ENCODE peak calls at places on chromosomes 5 and 9, in ten cellular contexts. M, W, Y, E, A, D, J, O, N and X are unnamed samples.
A peak's percentile ranks its signal among the peaks of the same experiment; 100 is the strongest.

GRCh38 chr9:20598367-20598766 is 23.9 kb downstream of the MLLT3 start:
- DNase-seq in J (no peak), W (no peak), M (no peak), Y (no peak), A (no peak), E (no peak), O (no peak), N (no peak), D (no peak), X (no peak)

GRCh38 chr5:1177826-1178528 is 23.4 kb upstream of the SLC6A19 start:
- DNase-seq in O (no peak), N (no peak), E (no peak), A (no peak), M (no peak), J (no peak), D (no peak), W (no peak), Y (peak; percentile 33), X (no peak)

GRCh38 chr5:124630767-124631704 is 115.4 kb downstream of the ZNF608 start:
- DNase-seq in W (no peak), A (no peak), E (no peak), M (peak; percentile 24), J (no peak), Y (no peak), N (no peak), O (no peak), D (no peak), X (no peak)

GRCh38 chr5:178187014-178187413 is at the start of gene GMCL2:
- DNase-seq in O (no peak), D (no peak), W (no peak), E (no peak), J (no peak), A (no peak), M (no peak), N (no peak), Y (no peak), X (no peak)

GRCh38 chr9:122128432-122129343 is 30.9 kb downstream of the NDUFA8 start:
- DNase-seq in N (no peak), W (no peak), J (no peak), M (no peak), D (no peak), Y (no peak), A (no peak), O (no peak), E (no peak), X (no peak)

GRCh38 chr5:143016777-143017374 is 246.7 kb downstream of the ARHGAP26 start:
- DNase-seq in Y (no peak), N (peak; percentile 15), J (no peak), W (peak; percentile 77), E (no peak), O (no peak), M (peak; percentile 62), D (no peak), A (peak; percentile 51), X (no peak)

GRCh38 chr5:139668064-139668880 is 20.1 kb downstream of the CXXC5 start:
- DNase-seq in J (no peak), A (no peak), D (no peak), W (peak; percentile 55), N (no peak), Y (no peak), O (peak; percentile 36), M (no peak), E (no peak), X (no peak)

GRCh38 chr5:115431116-115431515 is 113.5 kb downstream of the FEM1C start:
- DNase-seq in Y (no peak), O (no peak), J (no peak), N (no peak), M (no peak), D (peak; percentile 54), A (peak; percentile 22), E (no peak), W (no peak), X (no peak)

GRCh38 chr9:35820076-35820475 is 5.2 kb upstream of the HINT2 start:
- DNase-seq in J (no peak), W (no peak), A (no peak), D (no peak), N (no peak), O (no peak), Y (no peak), E (no peak), M (peak; percentile 69), X (no peak)

GRCh38 chr5:76813982-76814562 is 4.8 kb upstream of the F2RL1 start:
- DNase-seq in Y (no peak), J (peak; percentile 81), W (no peak), M (peak; percentile 95), O (peak; percentile 81), E (no peak), N (no peak), D (no peak), A (no peak), X (no peak)

GRCh38 chr5:122129332-122129731 is at the start of gene ZNF474:
- DNase-seq in W (no peak), D (no peak), A (peak; percentile 31), O (peak; percentile 76), Y (no peak), E (peak; percentile 25), J (peak; percentile 28), M (peak; percentile 99), N (no peak), X (peak; percentile 90)

GRCh38 chr5:38420246-38420645 is 136.2 kb downstream of the LIFR start:
- DNase-seq in Y (no peak), N (no peak), W (no peak), M (no peak), J (no peak), O (no peak), D (no peak), E (no peak), A (no peak), X (no peak)

GRCh38 chr5:60196382-60197113 is 303.0 kb upstream of the PDE4D start:
- DNase-seq in O (peak; percentile 96), E (peak; percentile 51), A (no peak), Y (peak; percentile 79), N (no peak), J (peak; percentile 12), M (peak; percentile 99), W (no peak), D (no peak), X (peak; percentile 91)

GRCh38 chr5:114055810-114056476 is 305.9 kb upstream of the KCNN2 start:
- DNase-seq in O (no peak), E (no peak), J (no peak), N (no peak), W (no peak), A (no peak), M (no peak), D (no peak), Y (peak; percentile 43), X (no peak)

GRCh38 chr5:68159251-68159951 is 56.2 kb upstream of the PIK3R1 start:
- DNase-seq in A (no peak), Y (no peak), W (no peak), O (no peak), J (no peak), E (no peak), N (no peak), M (no peak), D (no peak), X (no peak)

GRCh38 chr9:36843964-36844363 is 190.1 kb downstream of the PAX5 start:
- DNase-seq in N (no peak), Y (no peak), D (no peak), O (no peak), E (no peak), A (no peak), J (no peak), W (no peak), M (no peak), X (no peak)

GRCh38 chr5:140108093-140109049 is 5.5 kb upstream of the PURA start:
- DNase-seq in E (peak; percentile 22), O (no peak), D (no peak), W (peak; percentile 47), N (no peak), A (peak; percentile 37), M (no peak), J (no peak), Y (peak; percentile 52), X (no peak)

GRCh38 chr5:139888368-139888767 is 92.8 kb downstream of the PSD2 start:
- DNase-seq in W (no peak), M (no peak), D (no peak), O (no peak), E (no peak), Y (no peak), J (no peak), A (no peak), N (no peak), X (no peak)

GRCh38 chr9:133475292-133475941 is 3.5 kb downstream of the SLC2A6 start:
- DNase-seq in O (no peak), Y (no peak), E (no peak), W (no peak), A (no peak), J (no peak), N (no peak), M (no peak), D (no peak), X (no peak)

GRCh38 chr9:34636791-34637355 is 714 bp downstream of the SIGMAR1 start:
- DNase-seq in E (peak; percentile 66), A (no peak), N (no peak), M (no peak), O (no peak), W (peak; percentile 25), D (no peak), Y (no peak), J (no peak), X (no peak)

GRCh38 chr9:134024828-134025605 is at the start of gene BRD3OS:
- DNase-seq in W (peak; percentile 93), O (peak; percentile 95), Y (peak; percentile 97), N (peak; percentile 90), J (peak; percentile 98), A (peak; percentile 97), M (peak; percentile 98), D (peak; percentile 96), E (peak; percentile 100), X (peak; percentile 99)

GRCh38 chr5:16392718-16393117 is 72.9 kb downstream of the ZNF622 start:
- DNase-seq in W (no peak), O (no peak), D (no peak), A (no peak), M (no peak), E (no peak), J (no peak), Y (no peak), N (no peak), X (no peak)

GRCh38 chr9:123349691-123350480 is 6.1 kb upstream of the CRB2 start:
- DNase-seq in M (peak; percentile 45), W (peak; percentile 77), J (peak; percentile 48), Y (peak; percentile 63), E (peak; percentile 65), O (peak; percentile 15), N (peak; percentile 47), A (peak; percentile 57), D (peak; percentile 18), X (no peak)

GRCh38 chr9:123283048-123283408 is 14.6 kb upstream of the STRBP start:
- DNase-seq in Y (no peak), W (no peak), J (no peak), E (no peak), A (peak; percentile 51), N (no peak), D (no peak), O (no peak), M (no peak), X (no peak)

GRCh38 chr5:128252794-128253193 is 169.2 kb downstream of the SLC12A2 start:
- DNase-seq in J (no peak), D (no peak), N (no peak), E (no peak), O (no peak), A (no peak), W (no peak), M (no peak), Y (no peak), X (no peak)

GRCh38 chr9:87422999-87423398 is 74.7 kb upstream of the DAPK1 start:
- DNase-seq in Y (no peak), J (no peak), M (no peak), W (no peak), E (no peak), N (no peak), O (no peak), D (no peak), A (no peak), X (no peak)

GRCh38 chr9:128168731-128169308 is 8.8 kb downstream of the BBLN start:
- DNase-seq in O (no peak), A (no peak), W (no peak), D (no peak), M (no peak), N (no peak), J (no peak), E (no peak), Y (no peak), X (no peak)

GRCh38 chr5:1471240-1471853 is 26.1 kb upstream of the SLC6A3 start:
- DNase-seq in O (no peak), D (no peak), N (no peak), M (no peak), J (no peak), A (no peak), E (no peak), W (no peak), Y (no peak), X (no peak)